ENCODE peak calls at places on chromosomes 5 and 9, in five cellular contexts. B is mammary epithelial cell, A is A549, C is H9, N is PC-3. G is an unnamed sample.

GRCh38 chr9:77449177-77450092 is 198.7 kb downstream of the GNA14 start:
- DNase-seq in B (peak; percentile 68), A (no peak), C (no peak), N (peak; percentile 11), G (peak; percentile 80)

GRCh38 chr9:36866840-36867239 is 167.2 kb downstream of the PAX5 start:
- DNase-seq in B (no peak), A (peak; percentile 17), C (no peak), N (no peak), G (no peak)

GRCh38 chr5:178527458-178528307 is 62.5 kb downstream of the COL23A1 start:
- DNase-seq in B (no peak), A (no peak), C (no peak), N (no peak), G (no peak)

GRCh38 chr5:7856855-7857254 is 5.9 kb upstream of the CFAP90 start:
- DNase-seq in B (no peak), A (peak; percentile 53), C (peak; percentile 68), N (peak; percentile 41), G (peak; percentile 68)

GRCh38 chr5:140989254-140989653 is 23.0 kb downstream of the PCDHAC2 start:
- DNase-seq in B (no peak), A (no peak), C (no peak), N (no peak), G (no peak)

GRCh38 chr9:132062768-132063167 is 16.9 kb downstream of the MED27 start:
- DNase-seq in B (no peak), A (no peak), C (no peak), N (no peak), G (no peak)

GRCh38 chr9:91465420-91465819 is 41.8 kb upstream of the NFIL3 start:
- DNase-seq in B (peak; percentile 67), A (no peak), C (no peak), N (peak; percentile 81), G (no peak)

GRCh38 chr5:72144762-72145161 is 37.5 kb downstream of the MAP1B start:
- DNase-seq in B (no peak), A (no peak), C (no peak), N (no peak), G (no peak)

GRCh38 chr9:28389411-28389810 is 816.1 kb upstream of the C9orf72 start:
- DNase-seq in B (no peak), A (no peak), C (no peak), N (no peak), G (no peak)

GRCh38 chr5:69502375-69503143 is 10.0 kb downstream of the OCLN start:
- DNase-seq in B (peak; percentile 88), A (no peak), C (no peak), N (peak; percentile 42), G (no peak)

GRCh38 chr5:42583322-42583721 is 160.1 kb downstream of the GHR start:
- DNase-seq in B (peak; percentile 78), A (peak; percentile 58), C (peak; percentile 62), N (peak; percentile 77), G (peak; percentile 80)

GRCh38 chr5:126007841-126008240 is 415.4 kb upstream of the GRAMD2B start:
- DNase-seq in B (peak; percentile 2), A (no peak), C (no peak), N (no peak), G (no peak)

GRCh38 chr9:19720374-19720773 is 68.5 kb downstream of the SLC24A2 start:
- DNase-seq in B (peak; percentile 27), A (peak; percentile 6), C (no peak), N (peak; percentile 42), G (peak; percentile 73)

GRCh38 chr5:151295801-151296477 is 7.6 kb downstream of the SLC36A3 start:
- DNase-seq in B (no peak), A (no peak), C (no peak), N (peak; percentile 35), G (no peak)

GRCh38 chr9:86734762-86735161 is 212.5 kb downstream of the GAS1 start:
- DNase-seq in B (peak; percentile 51), A (no peak), C (no peak), N (peak; percentile 12), G (no peak)

GRCh38 chr9:132810314-132810713 is 67.8 kb downstream of the AK8 start:
- DNase-seq in B (no peak), A (no peak), C (no peak), N (no peak), G (no peak)

GRCh38 chr9:111798786-111799185 is 4.0 kb upstream of the SHOC1 start:
- DNase-seq in B (peak; percentile 38), A (peak; percentile 48), C (no peak), N (peak; percentile 42), G (no peak)

GRCh38 chr5:10424124-10424731 is 17.5 kb upstream of the ROPN1L start:
- DNase-seq in B (no peak), A (peak; percentile 59), C (peak; percentile 39), N (peak; percentile 65), G (peak; percentile 52)

GRCh38 chr9:126705767-126706697 is 92.3 kb downstream of the LMX1B start:
- DNase-seq in B (peak; percentile 52), A (peak; percentile 63), C (peak; percentile 81), N (peak; percentile 59), G (peak; percentile 53)

GRCh38 chr9:128091144-128091543 is 23.1 kb downstream of the SLC25A25 start:
- DNase-seq in B (peak; percentile 62), A (no peak), C (peak; percentile 91), N (no peak), G (peak; percentile 61)

GRCh38 chr9:128087262-128087661 is 19.2 kb downstream of the SLC25A25 start:
- DNase-seq in B (no peak), A (no peak), C (no peak), N (no peak), G (no peak)

GRCh38 chr9:128085852-128086409 is 17.9 kb downstream of the SLC25A25 start:
- DNase-seq in B (no peak), A (no peak), C (no peak), N (no peak), G (no peak)

GRCh38 chr9:128091571-128091970 is 23.5 kb downstream of the SLC25A25 start:
- DNase-seq in B (no peak), A (no peak), C (no peak), N (no peak), G (no peak)

DNA sequence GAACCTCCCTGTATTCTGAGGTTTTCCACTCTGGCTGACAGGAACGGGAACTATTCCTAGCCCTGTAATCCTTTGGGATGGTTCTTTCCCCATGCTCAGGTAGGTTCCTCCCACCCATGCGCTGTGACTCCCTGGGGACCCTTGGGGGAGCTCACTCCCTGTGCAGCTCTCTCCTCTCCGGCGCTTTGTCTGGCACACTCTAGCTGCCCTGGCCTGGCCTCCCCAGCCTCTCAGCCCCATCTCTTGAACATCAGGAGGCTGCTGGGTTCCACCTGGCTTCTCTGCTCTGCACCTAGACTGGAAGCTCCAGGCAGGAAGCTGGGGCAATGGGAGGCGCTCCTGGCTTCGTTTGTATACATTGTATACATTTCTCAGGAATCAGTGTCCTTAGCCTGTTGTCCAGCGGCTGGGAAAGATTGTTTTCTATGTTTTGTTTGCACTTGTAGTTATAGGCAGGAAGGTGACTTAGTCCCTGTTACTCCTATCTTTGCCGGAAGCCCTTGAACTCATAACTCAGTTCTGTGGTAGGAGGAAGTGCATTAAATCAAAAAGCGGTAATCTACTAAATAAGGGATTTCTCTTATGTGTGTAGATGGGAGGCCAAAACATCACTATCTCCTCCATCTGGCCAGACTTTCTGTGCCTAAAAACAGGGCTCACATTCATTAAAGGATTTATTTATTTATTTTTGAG is 20.4 kb downstream of the SLC25A25 start:
- DNase-seq in B (no peak), A (no peak), C (no peak), N (no peak), G (no peak)
- H3K4me2 ChIP-seq in B (no peak overlapping the region), A (no peak overlapping the region), C (no peak overlapping the region), N (no peak overlapping the region), G (no peak overlapping the region)

GRCh38 chr9:110058304-110058953 is 149.5 kb downstream of the C9orf152 start:
- DNase-seq in B (peak; percentile 57), A (peak; percentile 78), C (peak; percentile 79), N (peak; percentile 79), G (peak; percentile 71)

GRCh38 chr9:110059461-110059860 is 148.5 kb downstream of the C9orf152 start:
- DNase-seq in B (no peak), A (no peak), C (no peak), N (no peak), G (no peak)

GRCh38 chr9:110050925-110051355 is 157.0 kb downstream of the C9orf152 start:
- DNase-seq in B (peak; percentile 91), A (peak; percentile 65), C (no peak), N (peak; percentile 90), G (no peak)

DNA sequence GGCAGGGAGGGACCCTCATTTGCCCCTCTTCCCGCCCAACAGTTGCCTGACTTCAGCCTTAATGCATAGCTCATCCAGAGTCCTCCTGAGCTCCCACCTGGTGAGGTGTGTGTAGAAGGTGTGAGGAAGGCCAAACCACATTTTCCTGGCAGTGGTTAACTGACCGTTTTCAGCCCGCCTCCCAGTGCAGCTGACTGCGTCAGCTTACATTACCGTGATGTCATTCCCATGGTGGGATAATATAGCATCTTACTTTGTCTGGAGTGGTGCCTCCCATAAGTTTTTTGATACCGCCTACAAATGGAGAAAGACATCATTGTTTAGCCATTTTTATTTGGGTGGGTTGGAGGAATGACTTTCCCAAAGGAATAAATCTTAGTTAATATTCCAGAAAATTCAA is 151.9 kb downstream of the C9orf152 start:
- DNase-seq in B (no peak), A (no peak), C (no peak), N (no peak), G (no peak)
- H3K4me2 ChIP-seq in B (no peak overlapping the region), A (no peak overlapping the region), C (no peak overlapping the region), N (no peak overlapping the region), G (no peak overlapping the region)

GRCh38 chr5:142883025-142883424 is 112.8 kb downstream of the ARHGAP26 start:
- DNase-seq in B (no peak), A (no peak), C (no peak), N (no peak), G (no peak)
- H3K4me2 ChIP-seq in B (no peak overlapping the region), A (no peak overlapping the region), C (no peak overlapping the region), N (no peak overlapping the region), G (no peak overlapping the region)

GRCh38 chr5:31663519-31663918 is 24.6 kb downstream of the PDZD2 start:
- DNase-seq in B (no peak), A (no peak), C (no peak), N (peak; percentile 30), G (no peak)
- H3K4me2 ChIP-seq in B (no peak overlapping the region), A (no peak overlapping the region), C (no peak overlapping the region), N (no peak overlapping the region), G (no peak overlapping the region)

GRCh38 chr9:103798620-103799019 is 295.5 kb upstream of the SMC2 start:
- DNase-seq in B (peak; percentile 84), A (peak; percentile 64), C (no peak), N (peak; percentile 43), G (peak; percentile 15)
- H3K4me2 ChIP-seq in B (peak overlapping the region; percentile 31), A (peak overlapping the region; percentile 77), C (no peak overlapping the region), N (no peak overlapping the region), G (no peak overlapping the region)

GRCh38 chr5:176603091-176603490 is 6.9 kb downstream of the GPRIN1 start:
- DNase-seq in B (no peak), A (no peak), C (no peak), N (no peak), G (no peak)
- H3K4me2 ChIP-seq in B (no peak overlapping the region), A (no peak overlapping the region), C (no peak overlapping the region), N (no peak overlapping the region), G (no peak overlapping the region)

G was measured in hepatocyte.